ENCODE peak calls at places on chromosomes 5 and 9, in seven cellular contexts. V is GM06990, T is hepatocyte, W is ovary, B is fibroblast of pulmonary artery, X is colonic mucosa, C is testis. A is an unnamed sample.

GRCh38 chr5:149134778-149135169 is 6.5 kb upstream of the ABLIM3 start:
- DNase-seq in V (no peak), C (no peak), T (no peak), B (no peak), W (no peak), X (no peak), A (no peak)

GRCh38 chr5:6279607-6280006 is 98.7 kb downstream of the MED10 start:
- DNase-seq in T (no peak), X (no peak), B (no peak), V (no peak), W (no peak), C (peak; percentile 25), A (no peak)

GRCh38 chr9:93427655-93428379 is 23.7 kb upstream of the FAM120A start:
- DNase-seq in V (no peak), X (peak; percentile 65), T (no peak), C (no peak), W (no peak), B (no peak), A (no peak)

GRCh38 chr5:77630246-77631165 is 8.0 kb downstream of the OTP start:
- DNase-seq in C (peak; percentile 59), W (no peak), B (no peak), V (peak; percentile 92), X (peak; percentile 56), T (peak; percentile 68), A (peak; percentile 93)

GRCh38 chr5:71828641-71829040 is 109.6 kb downstream of the CARTPT start:
- DNase-seq in T (no peak), B (peak; percentile 61), W (no peak), C (no peak), X (no peak), V (no peak), A (no peak)

GRCh38 chr5:98927242-98927987 is 1.4 kb downstream of the CHD1 start:
- DNase-seq in X (peak; percentile 70), B (peak; percentile 82), W (peak; percentile 51), C (peak; percentile 87), V (peak; percentile 31), T (peak; percentile 67), A (peak; percentile 59)

GRCh38 chr9:2228132-2228531 is 213.0 kb downstream of the SMARCA2 start:
- DNase-seq in X (peak; percentile 43), C (peak; percentile 23), W (no peak), B (no peak), T (peak; percentile 31), V (no peak), A (no peak)

GRCh38 chr5:96408276-96408777 is 24.7 kb downstream of the PCSK1 start:
- DNase-seq in T (no peak), C (no peak), W (peak; percentile 10), X (no peak), V (no peak), B (peak; percentile 99), A (no peak)

GRCh38 chr5:92634883-92635282 is 946.1 kb downstream of the NR2F1-AS1 start:
- DNase-seq in X (no peak), C (no peak), W (no peak), V (no peak), T (no peak), B (no peak), A (no peak)

GRCh38 chr9:104988539-104988938 is 60.6 kb upstream of the ABCA1 start:
- DNase-seq in T (no peak), X (no peak), W (no peak), C (no peak), V (no peak), B (peak; percentile 29), A (no peak)

GRCh38 chr9:38334234-38334633 is 58.3 kb upstream of the ALDH1B1 start:
- DNase-seq in C (no peak), X (no peak), B (no peak), V (no peak), T (no peak), W (no peak), A (no peak)
- TF ChIP-seq CTCF in C (peak; percentile 23), X (no peak), B (peak; percentile 28), V (peak; percentile 46), T (no peak), W (no peak), A (peak; percentile 36)

GRCh38 chr5:153425914-153426313 is 64.6 kb upstream of the GRIA1 start:
- DNase-seq in T (no peak), W (no peak), V (no peak), C (peak; percentile 27), X (no peak), B (no peak), A (no peak)
- TF ChIP-seq CTCF in T (peak; percentile 14), W (no peak), V (peak; percentile 45), C (peak; percentile 29), X (no peak), B (peak; percentile 4), A (peak; percentile 47)

DNA sequence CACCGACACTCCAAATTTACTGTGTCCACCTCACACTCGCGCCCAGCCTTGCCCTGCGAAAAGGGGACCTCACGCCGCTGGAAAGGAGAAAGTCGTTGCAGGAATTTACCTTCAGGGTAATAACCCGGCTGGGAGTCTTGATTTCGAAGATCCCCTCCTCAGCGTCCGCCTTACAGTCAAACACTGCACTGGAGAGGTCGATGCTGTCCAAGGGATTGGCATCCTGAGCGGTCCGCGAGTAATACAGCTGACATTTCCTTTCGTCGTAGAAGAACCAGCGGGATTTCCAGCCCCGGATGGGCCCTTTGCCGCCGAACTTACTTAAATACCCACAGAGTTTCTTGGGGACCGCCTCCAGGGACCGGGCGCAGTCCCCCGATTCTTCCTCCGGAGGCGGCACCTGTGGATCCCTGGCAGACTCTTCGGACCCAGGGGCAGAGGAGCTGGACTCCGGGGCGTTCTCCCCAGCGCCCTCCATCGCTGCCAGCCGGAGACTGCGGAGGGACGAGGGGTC is 328 bp downstream of the TBC1D2 start:
- DNase-seq in V (no peak), X (peak; percentile 50), T (no peak), C (peak; percentile 37), W (no peak), B (peak; percentile 52), A (no peak)
- TF ChIP-seq CTCF in V (peak; percentile 1), X (no peak), T (no peak), C (no peak), W (no peak), B (no peak), A (peak; percentile 17)

DNA sequence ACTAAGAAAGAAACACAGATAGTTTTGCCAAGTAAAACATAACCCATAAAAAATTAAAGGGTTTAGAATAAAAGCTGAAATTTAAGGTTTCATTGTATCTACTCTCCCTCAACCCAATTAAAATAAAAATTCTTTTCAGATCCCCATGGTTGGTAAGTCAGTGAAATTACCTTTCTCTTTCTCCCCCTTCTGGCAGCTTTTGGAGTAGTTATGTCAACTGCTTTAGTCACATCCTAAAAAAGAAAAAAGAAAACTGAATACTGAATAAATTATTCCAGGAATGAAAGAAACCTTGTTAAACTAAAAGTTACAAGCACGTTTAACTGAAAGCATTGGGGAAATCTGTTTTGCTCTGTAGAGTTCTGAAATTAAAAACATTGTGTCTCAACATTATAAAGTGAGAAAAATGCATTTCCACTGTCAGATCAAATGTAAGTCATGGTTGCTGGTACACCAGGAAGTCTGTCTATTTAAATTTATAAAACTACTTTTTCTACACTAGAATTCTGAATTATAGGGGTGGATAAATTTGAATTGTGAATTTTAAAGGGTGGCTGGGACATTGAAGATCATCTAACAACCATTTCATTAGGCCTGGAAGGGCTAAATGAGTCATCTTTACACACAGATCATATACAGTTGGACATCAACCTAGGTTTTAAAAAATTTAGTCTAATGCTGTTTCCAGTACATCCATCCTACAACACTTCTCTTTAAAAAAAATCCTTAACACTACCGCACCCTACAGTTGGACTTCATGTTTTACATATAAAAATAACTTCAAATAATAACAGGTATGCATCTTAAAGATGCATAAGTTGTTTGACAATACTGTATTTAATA is 24.7 kb downstream of the PSIP1 start:
- DNase-seq in B (peak; percentile 46), W (no peak), C (no peak), V (no peak), X (no peak), T (peak; percentile 29), A (no peak)
- TF ChIP-seq CTCF in B (peak; percentile 56), W (no peak), C (peak; percentile 47), V (peak; percentile 45), X (no peak), T (peak; percentile 53), A (peak; percentile 40)

GRCh38 chr5:173567548-173567947 is 48.9 kb downstream of the BOD1 start:
- DNase-seq in B (no peak), T (no peak), X (no peak), W (no peak), C (no peak), V (no peak), A (no peak)
- TF ChIP-seq CTCF in B (no peak), T (no peak), X (no peak), W (no peak), C (no peak), V (no peak), A (no peak)

GRCh38 chr5:180606215-180606785 is 15.0 kb upstream of the SCGB3A1 start:
- DNase-seq in X (no peak), T (no peak), W (no peak), C (no peak), B (no peak), V (no peak), A (no peak)
- TF ChIP-seq CTCF in X (no peak), T (no peak), W (no peak), C (no peak), B (no peak), V (no peak), A (no peak)

DNA sequence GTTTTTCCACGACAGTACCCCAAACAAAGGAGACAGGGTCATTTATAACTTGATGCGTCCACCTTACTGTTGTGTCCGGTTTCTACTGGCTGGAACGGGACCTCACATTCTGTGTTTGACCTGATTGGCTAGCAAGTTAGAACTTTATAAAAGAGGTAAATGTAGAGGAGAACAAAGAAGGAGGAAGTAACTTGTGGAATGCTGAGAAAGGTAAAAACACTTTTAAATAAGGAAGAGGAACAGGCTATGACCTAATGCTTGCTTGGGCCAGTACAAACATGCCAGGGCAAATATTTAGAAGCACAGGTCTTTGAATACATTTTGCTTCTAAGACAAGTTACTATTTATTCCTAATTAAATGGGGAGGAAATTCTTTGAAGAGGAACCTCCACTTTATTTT is 251.6 kb downstream of the KIAA0825 start:
- DNase-seq in X (no peak), C (no peak), T (no peak), V (no peak), B (no peak), W (no peak), A (no peak)
- TF ChIP-seq CTCF in X (no peak), C (no peak), T (no peak), V (no peak), B (no peak), W (no peak), A (no peak)